ENCODE peak calls at places on chromosomes 5 and 9, in nine cellular contexts. Q, E, L, O, C, X, R, W and U are unnamed samples.

GRCh38 chr5:99019254-99019653 is 90.4 kb upstream of the CHD1 start:
- DNase-seq in Q (peak), E (no peak), L (no peak), O (no peak), C (no peak), X (peak), R (no peak), W (no peak), U (no peak)

GRCh38 chr5:96254980-96255681 is 177.9 kb downstream of the PCSK1 start:
- DNase-seq in Q (peak), E (no peak), L (no peak), O (no peak), C (no peak), X (peak), R (no peak), W (no peak), U (no peak)

GRCh38 chr5:26757941-26758340 is 280.4 kb downstream of the CDH9 start:
- DNase-seq in Q (no peak), E (no peak), L (no peak), O (no peak), C (no peak), X (no peak), R (no peak), W (no peak), U (no peak)

GRCh38 chr5:80973027-80973426 is 12.9 kb downstream of the RASGRF2 start:
- DNase-seq in Q (no peak), E (no peak), L (no peak), O (no peak), C (no peak), X (no peak), R (no peak), W (no peak), U (no peak)

GRCh38 chr9:124621371-124622328 is 114.5 kb upstream of the NR5A1 start:
- DNase-seq in Q (peak), E (no peak), L (peak), O (no peak), C (no peak), X (no peak), R (no peak), W (no peak), U (no peak)

GRCh38 chr5:42606464-42606869 is 150.2 kb upstream of the CCDC152 start:
- DNase-seq in Q (no peak), E (no peak), L (no peak), O (no peak), C (no peak), X (no peak), R (no peak), W (no peak), U (no peak)

GRCh38 chr9:129751841-129752801 is 721 bp downstream of the PTGES start:
- DNase-seq in Q (no peak), E (peak), L (no peak), O (no peak), C (peak), X (no peak), R (peak), W (no peak), U (no peak)

GRCh38 chr5:38467353-38468040 is 88.9 kb downstream of the LIFR start:
- DNase-seq in Q (peak), E (no peak), L (no peak), O (no peak), C (no peak), X (peak), R (no peak), W (no peak), U (no peak)

GRCh38 chr9:36036253-36036779 is 397 bp upstream of the RECK start:
- DNase-seq in Q (no peak), E (no peak), L (no peak), O (no peak), C (no peak), X (no peak), R (no peak), W (no peak), U (no peak)

GRCh38 chr9:95242613-95243012 is 74.9 kb downstream of the FANCC start:
- DNase-seq in Q (no peak), E (no peak), L (no peak), O (no peak), C (no peak), X (no peak), R (peak), W (no peak), U (no peak)

GRCh38 chr9:111152614-111153013 is 114.3 kb upstream of the LPAR1 start:
- DNase-seq in Q (no peak), E (no peak), L (no peak), O (no peak), C (no peak), X (no peak), R (no peak), W (no peak), U (no peak)